ENCODE peak calls at places on chromosomes 4 and X, in six cellular contexts. One of them, this sample, is unnamed.
A peak's percentile ranks its signal among the peaks of the same experiment; 100 is the strongest.

GRCh38 chr4:106985830-106986229 is 50.3 kb downstream of the DKK2 start:
- DNase-seq in endothelial cell of umbilical vein: no peak
- DNase-seq in lung: no peak
- DNase-seq in heart right ventricle: no peak
- DNase-seq in choroid plexus epithelial cell: no peak
- DNase-seq in cardiac fibroblast: no peak
- DNase-seq in this sample: peak; percentile 31

GRCh38 chr4:87527446-87528240 is 1.5 kb downstream of the SPARCL1 start:
- DNase-seq in endothelial cell of umbilical vein: no peak
- DNase-seq in lung: no peak
- DNase-seq in heart right ventricle: no peak
- DNase-seq in choroid plexus epithelial cell: peak; percentile 23
- DNase-seq in cardiac fibroblast: peak; percentile 73
- DNase-seq in this sample: no peak

GRCh38 chr4:53682196-53682595 is 90.9 kb upstream of the LNX1 start:
- DNase-seq in endothelial cell of umbilical vein: no peak
- DNase-seq in lung: no peak
- DNase-seq in heart right ventricle: no peak
- DNase-seq in choroid plexus epithelial cell: peak; percentile 56
- DNase-seq in cardiac fibroblast: peak; percentile 42
- DNase-seq in this sample: peak; percentile 46

GRCh38 chrX:133645977-133646750 is 230.9 kb upstream of the GPC4 start:
- DNase-seq in endothelial cell of umbilical vein: no peak
- DNase-seq in lung: no peak
- DNase-seq in heart right ventricle: no peak
- DNase-seq in choroid plexus epithelial cell: peak; percentile 84
- DNase-seq in cardiac fibroblast: peak; percentile 89
- DNase-seq in this sample: peak; percentile 54

GRCh38 chrX:135273162-135273561 is 21.3 kb downstream of the ETDA start:
- DNase-seq in endothelial cell of umbilical vein: no peak
- DNase-seq in lung: no peak
- DNase-seq in heart right ventricle: no peak
- DNase-seq in choroid plexus epithelial cell: no peak
- DNase-seq in cardiac fibroblast: no peak
- DNase-seq in this sample: no peak

GRCh38 chr4:117137143-117137542 is 51.8 kb upstream of the TRAM1L1 start:
- DNase-seq in endothelial cell of umbilical vein: peak; percentile 15
- DNase-seq in lung: no peak
- DNase-seq in heart right ventricle: no peak
- DNase-seq in choroid plexus epithelial cell: peak; percentile 74
- DNase-seq in cardiac fibroblast: peak; percentile 29
- DNase-seq in this sample: peak; percentile 91

GRCh38 chrX:49840679-49841078 is 11.6 kb downstream of the PAGE4 start:
- DNase-seq in endothelial cell of umbilical vein: peak; percentile 46
- DNase-seq in lung: peak; percentile 57
- DNase-seq in heart right ventricle: peak; percentile 41
- DNase-seq in choroid plexus epithelial cell: peak; percentile 50
- DNase-seq in cardiac fibroblast: peak; percentile 58
- DNase-seq in this sample: peak; percentile 24

GRCh38 chr4:44629280-44629866 is 22.1 kb downstream of the YIPF7 start:
- DNase-seq in endothelial cell of umbilical vein: peak; percentile 55
- DNase-seq in lung: no peak
- DNase-seq in heart right ventricle: peak; percentile 15
- DNase-seq in choroid plexus epithelial cell: peak; percentile 68
- DNase-seq in cardiac fibroblast: peak; percentile 63
- DNase-seq in this sample: peak; percentile 47

GRCh38 chr4:6742989-6743388 is 27.0 kb downstream of the BLOC1S4 start:
- DNase-seq in endothelial cell of umbilical vein: no peak
- DNase-seq in lung: no peak
- DNase-seq in heart right ventricle: no peak
- DNase-seq in choroid plexus epithelial cell: no peak
- DNase-seq in cardiac fibroblast: no peak
- DNase-seq in this sample: no peak

GRCh38 chrX:139388234-139388633 is 142.3 kb upstream of the F9 start:
- DNase-seq in endothelial cell of umbilical vein: no peak
- DNase-seq in lung: no peak
- DNase-seq in heart right ventricle: no peak
- DNase-seq in choroid plexus epithelial cell: no peak
- DNase-seq in cardiac fibroblast: no peak
- DNase-seq in this sample: no peak

GRCh38 chr4:121183359-121183758 is 19.2 kb upstream of the TNIP3 start:
- DNase-seq in endothelial cell of umbilical vein: no peak
- DNase-seq in lung: no peak
- DNase-seq in heart right ventricle: no peak
- DNase-seq in choroid plexus epithelial cell: no peak
- DNase-seq in cardiac fibroblast: no peak
- DNase-seq in this sample: no peak

GRCh38 chrX:10769165-10769564 is 148.8 kb upstream of the MID1 start:
- DNase-seq in endothelial cell of umbilical vein: peak; percentile 36
- DNase-seq in lung: no peak
- DNase-seq in heart right ventricle: no peak
- DNase-seq in choroid plexus epithelial cell: peak; percentile 59
- DNase-seq in cardiac fibroblast: peak; percentile 51
- DNase-seq in this sample: peak; percentile 37

GRCh38 chr4:140152015-140152703 is 1.8 kb downstream of the MAML3 start:
- DNase-seq in endothelial cell of umbilical vein: no peak
- DNase-seq in lung: peak; percentile 76
- DNase-seq in heart right ventricle: peak; percentile 71
- DNase-seq in choroid plexus epithelial cell: no peak
- DNase-seq in cardiac fibroblast: no peak
- DNase-seq in this sample: no peak

GRCh38 chrX:51332188-51332942 is at the start of gene NUDT10:
- DNase-seq in endothelial cell of umbilical vein: peak; percentile 16
- DNase-seq in lung: no peak
- DNase-seq in heart right ventricle: peak; percentile 17
- DNase-seq in choroid plexus epithelial cell: peak; percentile 28
- DNase-seq in cardiac fibroblast: peak; percentile 54
- DNase-seq in this sample: peak; percentile 53

GRCh38 chr4:94169803-94170372 is 37.8 kb upstream of the SMARCAD1 start:
- DNase-seq in endothelial cell of umbilical vein: no peak
- DNase-seq in lung: no peak
- DNase-seq in heart right ventricle: no peak
- DNase-seq in choroid plexus epithelial cell: no peak
- DNase-seq in cardiac fibroblast: no peak
- DNase-seq in this sample: no peak

GRCh38 chr4:87283151-87283550 is 39.5 kb downstream of the HSD17B13 start:
- DNase-seq in endothelial cell of umbilical vein: no peak
- DNase-seq in lung: no peak
- DNase-seq in heart right ventricle: no peak
- DNase-seq in choroid plexus epithelial cell: no peak
- DNase-seq in cardiac fibroblast: no peak
- DNase-seq in this sample: no peak

GRCh38 chrX:45110494-45110893 is 90.2 kb downstream of the DIPK2B start:
- DNase-seq in endothelial cell of umbilical vein: no peak
- DNase-seq in lung: no peak
- DNase-seq in heart right ventricle: no peak
- DNase-seq in choroid plexus epithelial cell: no peak
- DNase-seq in cardiac fibroblast: no peak
- DNase-seq in this sample: no peak

GRCh38 chrX:39726810-39727209 is 370.9 kb downstream of the BCOR start:
- DNase-seq in endothelial cell of umbilical vein: peak; percentile 43
- DNase-seq in lung: no peak
- DNase-seq in heart right ventricle: peak; percentile 36
- DNase-seq in choroid plexus epithelial cell: no peak
- DNase-seq in cardiac fibroblast: peak; percentile 56
- DNase-seq in this sample: peak; percentile 50
- TF ChIP-seq CTCF in endothelial cell of umbilical vein: no peak
- TF ChIP-seq CTCF in lung: no peak
- TF ChIP-seq CTCF in heart right ventricle: no peak
- TF ChIP-seq CTCF in choroid plexus epithelial cell: no peak
- TF ChIP-seq CTCF in cardiac fibroblast: no peak
- TF ChIP-seq CTCF in this sample: no peak

GRCh38 chrX:37349131-37350033 is at the start of gene PRRG1:
- DNase-seq in endothelial cell of umbilical vein: peak; percentile 77
- DNase-seq in lung: peak; percentile 70
- DNase-seq in heart right ventricle: peak; percentile 79
- DNase-seq in choroid plexus epithelial cell: peak; percentile 90
- DNase-seq in cardiac fibroblast: peak; percentile 90
- DNase-seq in this sample: peak; percentile 86
- H3K4me3 ChIP-seq in endothelial cell of umbilical vein: peak within 1 kb of the TSS; percentile 68
- H3K4me3 ChIP-seq in lung: peak within 1 kb of the TSS; percentile 58
- H3K4me3 ChIP-seq in heart right ventricle: peak within 1 kb of the TSS; percentile 71
- H3K4me3 ChIP-seq in choroid plexus epithelial cell: peak within 1 kb of the TSS; percentile 77
- H3K4me3 ChIP-seq in cardiac fibroblast: peak within 1 kb of the TSS; percentile 87
- H3K4me3 ChIP-seq in this sample: peak within 1 kb of the TSS; percentile 67

DNA sequence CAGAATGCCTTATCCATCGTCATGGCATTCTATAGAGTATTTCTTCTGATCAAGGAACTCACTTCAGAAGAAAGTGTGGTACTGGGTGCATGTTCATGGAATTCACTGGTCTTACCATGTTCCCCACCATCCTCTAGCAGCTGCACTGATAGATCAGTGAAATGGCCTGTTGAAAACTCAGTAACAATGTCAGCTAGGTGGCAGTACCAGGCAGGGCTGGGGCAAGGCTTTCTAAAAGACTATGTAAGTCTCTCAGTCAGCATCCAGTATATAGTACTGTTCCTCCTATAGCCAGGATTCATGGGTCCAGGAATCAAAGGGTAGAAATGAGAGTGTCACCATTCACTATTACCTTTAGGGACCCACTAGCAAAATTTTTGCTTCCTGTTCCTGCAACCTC is 15.8 kb upstream of the LDB2 start:
- DNase-seq in endothelial cell of umbilical vein: peak; percentile 73
- DNase-seq in lung: no peak
- DNase-seq in heart right ventricle: no peak
- DNase-seq in choroid plexus epithelial cell: peak; percentile 48
- DNase-seq in cardiac fibroblast: peak; percentile 72
- DNase-seq in this sample: peak; percentile 36
- TF ChIP-seq CTCF in endothelial cell of umbilical vein: no peak
- TF ChIP-seq CTCF in lung: no peak
- TF ChIP-seq CTCF in heart right ventricle: peak; percentile 56
- TF ChIP-seq CTCF in choroid plexus epithelial cell: peak; percentile 49
- TF ChIP-seq CTCF in cardiac fibroblast: peak; percentile 29
- TF ChIP-seq CTCF in this sample: peak; percentile 47

GRCh38 chrX:151174581-151175282 is 1.7 kb upstream of the GPR50 start:
- DNase-seq in endothelial cell of umbilical vein: no peak
- DNase-seq in lung: no peak
- DNase-seq in heart right ventricle: no peak
- DNase-seq in choroid plexus epithelial cell: no peak
- DNase-seq in cardiac fibroblast: no peak
- DNase-seq in this sample: no peak

GRCh38 chrX:151175283-151176062 is 911 bp upstream of the GPR50 start:
- DNase-seq in endothelial cell of umbilical vein: no peak
- DNase-seq in lung: no peak
- DNase-seq in heart right ventricle: no peak
- DNase-seq in choroid plexus epithelial cell: no peak
- DNase-seq in cardiac fibroblast: no peak
- DNase-seq in this sample: no peak

GRCh38 chrX:151177141-151178027 is 1.0 kb downstream of the GPR50 start:
- DNase-seq in endothelial cell of umbilical vein: peak; percentile 1
- DNase-seq in lung: no peak
- DNase-seq in heart right ventricle: no peak
- DNase-seq in choroid plexus epithelial cell: no peak
- DNase-seq in cardiac fibroblast: peak; percentile 2
- DNase-seq in this sample: no peak

GRCh38 chrX:151178746-151179145 is 2.4 kb downstream of the GPR50 start:
- DNase-seq in endothelial cell of umbilical vein: no peak
- DNase-seq in lung: no peak
- DNase-seq in heart right ventricle: no peak
- DNase-seq in choroid plexus epithelial cell: no peak
- DNase-seq in cardiac fibroblast: no peak
- DNase-seq in this sample: no peak

DNA sequence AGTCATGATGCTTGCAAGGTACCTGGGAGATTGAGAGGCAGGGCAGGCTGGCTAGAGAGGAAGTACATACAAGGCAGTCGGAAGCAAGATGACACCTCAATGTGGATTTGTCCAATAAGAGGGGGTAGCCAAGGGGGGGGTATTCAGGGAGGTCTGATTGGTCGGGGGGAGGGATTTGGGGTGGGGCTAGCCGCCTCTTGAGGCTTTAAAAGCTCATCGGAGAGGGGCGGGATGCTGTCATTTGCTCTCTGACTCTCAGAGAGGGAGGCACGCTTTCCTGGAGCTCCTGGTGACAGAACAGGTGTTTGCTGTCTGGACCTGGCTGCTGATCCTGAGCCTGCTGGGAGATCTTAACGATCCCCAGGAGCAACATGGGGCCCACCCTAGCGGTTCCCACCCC is at the start of gene GPR50:
- DNase-seq in endothelial cell of umbilical vein: no peak
- DNase-seq in lung: no peak
- DNase-seq in heart right ventricle: no peak
- DNase-seq in choroid plexus epithelial cell: no peak
- DNase-seq in cardiac fibroblast: no peak
- DNase-seq in this sample: no peak
- H3K4me3 ChIP-seq in endothelial cell of umbilical vein: no peak within 1 kb of the TSS
- H3K4me3 ChIP-seq in lung: no peak within 1 kb of the TSS
- H3K4me3 ChIP-seq in heart right ventricle: peak within 1 kb of the TSS; percentile 7
- H3K4me3 ChIP-seq in choroid plexus epithelial cell: no peak within 1 kb of the TSS
- H3K4me3 ChIP-seq in cardiac fibroblast: no peak within 1 kb of the TSS
- H3K4me3 ChIP-seq in this sample: no peak within 1 kb of the TSS